ENCODE peak calls at places on chromosome X, in ten cellular contexts. Z is stimulated activated CD4-positive, alpha-beta T cell treated with anti-CD3 and anti-CD28 coated beads, Interleukin-1b, Interleukin-23, amount 100 ng/mL, for 24 hours; R is OCI-LY7; Q is GM13976; I is foreskin fibroblast; J is putamen; Y is naive thymus-derived CD8-positive, alpha-beta T cell; K is transverse colon; D is progenitor cell of endocrine pancreas; U is Daoy. S is an unnamed sample.

GRCh38 chrX:86946569-86946968 is 571.0 kb upstream of the KLHL4 start:
- DNase-seq in K (no peak), D (no peak), I (no peak), Q (peak), J (peak), U (peak), Y (no peak), Z (no peak), R (peak), S (peak)

GRCh38 chrX:68648960-68649359 is 1.5 kb downstream of the STARD8 start:
- DNase-seq in I (no peak), J (no peak), K (no peak), R (no peak), Q (no peak), Y (no peak), Z (no peak), D (no peak), U (no peak), S (no peak)

GRCh38 chrX:120603707-120604358 is at the start of gene MCTS1:
- DNase-seq in I (peak), U (peak), J (peak), Q (peak), K (peak), Y (peak), D (peak), Z (peak), R (peak), S (peak)

GRCh38 chrX:72306851-72307645 is 1.3 kb upstream of the CITED1 start:
- DNase-seq in Y (no peak), D (no peak), U (peak), Q (peak), K (peak), J (peak), I (peak), Z (no peak), R (no peak), S (peak)

GRCh38 chrX:31224321-31225012 is 152.6 kb upstream of the FTHL17 start:
- DNase-seq in Z (no peak), U (no peak), J (no peak), R (no peak), D (no peak), Q (no peak), Y (no peak), I (no peak), K (no peak), S (no peak)

GRCh38 chrX:47129879-47130358 is 14.6 kb downstream of the NDUFB11 start:
- DNase-seq in K (no peak), U (no peak), Q (no peak), J (no peak), Y (no peak), R (no peak), D (no peak), I (no peak), Z (no peak), S (no peak)

GRCh38 chrX:16239211-16239610 is 71.9 kb downstream of the MAGEB17 start:
- DNase-seq in Z (peak), Y (no peak), Q (no peak), D (no peak), J (no peak), I (peak), K (no peak), R (no peak), U (peak), S (no peak)

GRCh38 chrX:136397001-136397400 is 90.7 kb upstream of the BRS3 start:
- DNase-seq in R (no peak), J (no peak), U (peak), D (no peak), Q (no peak), Y (no peak), I (no peak), K (no peak), Z (no peak), S (no peak)

GRCh38 chrX:153460826-153461225 is 9.6 kb downstream of the HAUS7 start:
- DNase-seq in K (peak), Y (peak), D (peak), J (peak), I (no peak), U (peak), R (peak), Q (peak), Z (peak), S (peak)

GRCh38 chrX:55119271-55119670 is 30.5 kb downstream of the PAGE2 start:
- DNase-seq in Q (no peak), D (no peak), Z (no peak), R (no peak), Y (no peak), I (no peak), U (no peak), J (no peak), K (no peak), S (no peak)

GRCh38 chrX:130171446-130172126 is at the start of gene RAB33A:
- DNase-seq in J (peak), Z (no peak), D (no peak), Q (peak), I (no peak), U (peak), Y (peak), K (peak), R (no peak), S (peak)

GRCh38 chrX:10071451-10072163 is 85.2 kb upstream of the CLCN4 start:
- DNase-seq in K (no peak), J (no peak), U (no peak), D (no peak), Z (no peak), Q (no peak), R (no peak), I (peak), Y (no peak), S (no peak)

GRCh38 chrX:74458738-74459137 is 37.4 kb downstream of the SLC16A2 start:
- DNase-seq in R (no peak), Q (no peak), J (no peak), K (no peak), Y (no peak), U (peak), I (peak), D (no peak), Z (no peak), S (no peak)

GRCh38 chrX:111041018-111041462 is 55.0 kb upstream of the PAK3 start:
- DNase-seq in D (no peak), Z (no peak), R (no peak), U (peak), I (peak), Q (no peak), Y (peak), J (no peak), K (no peak), S (no peak)

GRCh38 chrX:13717697-13718483 is 16.5 kb downstream of the TRAPPC2 start:
- DNase-seq in D (no peak), Y (no peak), Q (no peak), K (no peak), I (peak), U (no peak), Z (no peak), R (no peak), J (peak), S (no peak)

GRCh38 chrX:21509912-21510311 is 135.7 kb downstream of the CNKSR2 start:
- DNase-seq in Q (no peak), R (no peak), D (no peak), J (no peak), Y (no peak), U (peak), I (peak), Z (no peak), K (no peak), S (no peak)

GRCh38 chrX:135383249-135383648 is 38.5 kb upstream of the SMIM10L2A start:
- DNase-seq in Y (no peak), J (no peak), U (no peak), Z (no peak), Q (no peak), K (no peak), R (no peak), I (no peak), D (no peak), S (no peak)

GRCh38 chrX:10404435-10404834 is 215.9 kb downstream of the MID1 start:
- DNase-seq in Y (no peak), Q (no peak), J (no peak), D (no peak), K (no peak), I (peak), U (no peak), R (no peak), Z (no peak), S (no peak)

GRCh38 chrX:45743081-45743533 is 542.4 kb upstream of the DIPK2B start:
- DNase-seq in Y (no peak), R (no peak), Z (no peak), I (peak), D (no peak), J (no peak), Q (no peak), U (peak), K (no peak), S (no peak)

GRCh38 chrX:3518870-3519269 is 172.4 kb upstream of the MXRA5 start:
- DNase-seq in R (no peak), Y (no peak), K (peak), Z (no peak), Q (no peak), J (no peak), I (peak), D (no peak), U (peak), S (no peak)

GRCh38 chrX:12825801-12826200 is 34.6 kb downstream of the PRPS2 start:
- DNase-seq in U (peak), Q (no peak), Z (no peak), J (no peak), Y (no peak), D (no peak), R (no peak), K (no peak), I (peak), S (no peak)

GRCh38 chrX:75623535-75623934 is 100.7 kb upstream of the ZDHHC15 start:
- DNase-seq in R (no peak), Z (no peak), D (no peak), Y (no peak), K (no peak), U (no peak), Q (no peak), I (no peak), J (no peak), S (no peak)

GRCh38 chrX:118552501-118552900 is 56.9 kb downstream of the DOCK11 start:
- DNase-seq in Q (no peak), D (no peak), I (peak), Y (no peak), J (no peak), R (no peak), U (peak), Z (no peak), K (no peak), S (no peak)

GRCh38 chrX:124028177-124028576 is 66.7 kb downstream of the STAG2 start:
- DNase-seq in Q (no peak), I (peak), R (no peak), K (no peak), D (no peak), Y (no peak), J (no peak), Z (no peak), U (peak), S (no peak)

GRCh38 chrX:99703467-99703866 is 706.6 kb downstream of the PCDH19 start:
- DNase-seq in Y (no peak), D (no peak), Q (no peak), K (no peak), J (no peak), U (no peak), R (no peak), Z (no peak), I (no peak), S (no peak)

GRCh38 chrX:15382809-15383208 is 1.4 kb downstream of the VEGFD start:
- DNase-seq in Z (no peak), Y (no peak), J (no peak), R (no peak), Q (no peak), K (no peak), D (no peak), I (no peak), U (no peak), S (no peak)

GRCh38 chrX:49166914-49167739 is 4.6 kb downstream of the MAGIX start:
- DNase-seq in Q (no peak), D (no peak), U (peak), Z (peak), Y (peak), I (peak), K (peak), R (peak), J (no peak), S (no peak)

GRCh38 chrX:105658136-105658535 is 164.2 kb upstream of the NRK start:
- DNase-seq in Z (no peak), D (no peak), R (no peak), Q (no peak), J (no peak), I (no peak), Y (no peak), K (no peak), U (peak), S (no peak)

GRCh38 chrX:21973321-21974010 is 33.0 kb downstream of the SMS start:
- DNase-seq in I (no peak), K (no peak), Y (no peak), Q (no peak), D (no peak), J (no peak), R (no peak), U (no peak), Z (no peak), S (no peak)

GRCh38 chrX:12949205-12949926 is 25.5 kb upstream of the TMSB4X start:
- DNase-seq in Z (no peak), J (no peak), K (no peak), Y (no peak), I (no peak), R (no peak), U (no peak), Q (no peak), D (no peak), S (no peak)

GRCh38 chrX:14864626-14865025 is 8.2 kb downstream of the FANCB start:
- DNase-seq in I (no peak), R (no peak), Z (no peak), J (no peak), Y (no peak), Q (no peak), K (no peak), U (no peak), D (no peak), S (no peak)

GRCh38 chrX:131058136-131058868 is at the start of gene ARHGAP36:
- DNase-seq in K (no peak), Z (no peak), J (no peak), I (no peak), Q (no peak), R (no peak), U (no peak), D (no peak), Y (no peak), S (no peak)

GRCh38 chrX:19889582-19890342 is 2.4 kb upstream of the SH3KBP1 start:
- DNase-seq in Z (no peak), Y (peak), R (no peak), K (peak), Q (peak), D (no peak), J (no peak), I (peak), U (peak), S (no peak)

GRCh38 chrX:6645216-6645615 is 110.3 kb upstream of the VCX3A start:
- DNase-seq in U (no peak), K (no peak), I (no peak), Q (no peak), D (no peak), Y (no peak), R (no peak), J (no peak), Z (no peak), S (no peak)

GRCh38 chrX:42778096-42778495 is at the start of gene PPP1R2C:
- DNase-seq in U (no peak), D (no peak), K (peak), Y (no peak), R (no peak), J (no peak), Q (no peak), I (no peak), Z (no peak), S (no peak)

GRCh38 chrX:153622661-153623309 is 23.8 kb upstream of the CCNQ start:
- DNase-seq in Y (no peak), Z (no peak), Q (no peak), U (no peak), D (no peak), K (no peak), J (no peak), I (no peak), R (no peak), S (no peak)

S was measured in midbrain.